ENCODE peak calls at places on chromosomes 6 and 20, in six cellular contexts. C, Y, U, Z, H and G are unnamed samples.

GRCh38 chr6:169806718-169807117 is 55.3 kb downstream of the ERMARD start:
- DNase-seq in C (no peak), Y (no peak), U (no peak), Z (no peak), H (peak), G (no peak)

GRCh38 chr6:33205172-33206026 is 944 bp downstream of the HSD17B8 start:
- DNase-seq in C (no peak), Y (peak), U (no peak), Z (no peak), H (no peak), G (no peak)

GRCh38 chr6:147700436-147701209 is 192.1 kb downstream of the SAMD5 start:
- DNase-seq in C (no peak), Y (no peak), U (no peak), Z (no peak), H (no peak), G (no peak)

GRCh38 chr6:41779336-41779735 is 364 bp downstream of the FRS3 start:
- DNase-seq in C (no peak), Y (no peak), U (no peak), Z (no peak), H (no peak), G (no peak)

GRCh38 chr20:1368448-1369199 is 24.2 kb downstream of the FKBP1A start:
- DNase-seq in C (no peak), Y (peak), U (no peak), Z (peak), H (no peak), G (no peak)

GRCh38 chr6:46526607-46527006 is 35.4 kb upstream of the RCAN2 start:
- DNase-seq in C (no peak), Y (no peak), U (no peak), Z (no peak), H (no peak), G (no peak)

GRCh38 chr6:40599580-40599979 is 12.4 kb upstream of the LRFN2 start:
- DNase-seq in C (no peak), Y (no peak), U (no peak), Z (no peak), H (no peak), G (no peak)

GRCh38 chr6:43622541-43622940 is 6.5 kb downstream of the GTPBP2 start:
- DNase-seq in C (no peak), Y (no peak), U (no peak), Z (no peak), H (no peak), G (no peak)

GRCh38 chr20:59078231-59078630 is 35.6 kb upstream of the PRELID3B start:
- DNase-seq in C (no peak), Y (no peak), U (no peak), Z (no peak), H (no peak), G (no peak)

GRCh38 chr6:165178056-165178455 is 131.3 kb downstream of the C6orf118 start:
- DNase-seq in C (no peak), Y (peak), U (no peak), Z (no peak), H (no peak), G (no peak)

GRCh38 chr20:43442310-43442880 is 15.3 kb upstream of the SRSF6 start:
- DNase-seq in C (no peak), Y (no peak), U (no peak), Z (no peak), H (no peak), G (no peak)

GRCh38 chr6:142302427-142303190 is 802 bp downstream of the ADGRG6 start:
- DNase-seq in C (no peak), Y (no peak), U (no peak), Z (no peak), H (no peak), G (no peak)

GRCh38 chr20:18276821-18277220 is 11.5 kb upstream of the ZNF133 start:
- DNase-seq in C (peak), Y (peak), U (peak), Z (peak), H (peak), G (peak)

GRCh38 chr20:19327401-19327800 is 115.0 kb downstream of the SLC24A3 start:
- DNase-seq in C (no peak), Y (no peak), U (no peak), Z (no peak), H (no peak), G (no peak)

GRCh38 chr6:128025478-128025877 is 124.6 kb upstream of the THEMIS start:
- DNase-seq in C (no peak), Y (no peak), U (no peak), Z (no peak), H (no peak), G (no peak)

GRCh38 chr6:56096946-56097345 is 150.4 kb downstream of the COL21A1 start:
- DNase-seq in C (no peak), Y (peak), U (no peak), Z (no peak), H (no peak), G (no peak)

GRCh38 chr20:50982372-50982771 is 23.8 kb downstream of the MOCS3 start:
- DNase-seq in C (no peak), Y (peak), U (no peak), Z (no peak), H (no peak), G (no peak)

GRCh38 chr20:48047453-48047852 is 262.2 kb upstream of the SULF2 start:
- DNase-seq in C (no peak), Y (no peak), U (no peak), Z (no peak), H (no peak), G (no peak)

GRCh38 chr6:105872244-105872643 is 213.9 kb upstream of the PRDM1 start:
- DNase-seq in C (no peak), Y (no peak), U (no peak), Z (no peak), H (no peak), G (no peak)

GRCh38 chr6:33428219-33428890 is 8.5 kb downstream of the SYNGAP1 start:
- DNase-seq in C (no peak), Y (no peak), U (no peak), Z (no peak), H (peak), G (no peak)

GRCh38 chr6:491233-491632 is 99.7 kb downstream of the IRF4 start:
- DNase-seq in C (no peak), Y (no peak), U (no peak), Z (no peak), H (peak), G (no peak)

GRCh38 chr6:101666256-101666655 is 272.7 kb downstream of the GRIK2 start:
- DNase-seq in C (no peak), Y (peak), U (no peak), Z (peak), H (no peak), G (no peak)

GRCh38 chr6:1485678-1486077 is 96.3 kb downstream of the FOXF2 start:
- DNase-seq in C (no peak), Y (peak), U (no peak), Z (peak), H (no peak), G (no peak)

GRCh38 chr6:101090281-101090680 is 209.2 kb upstream of the ASCC3 start:
- DNase-seq in C (no peak), Y (no peak), U (no peak), Z (no peak), H (no peak), G (no peak)

GRCh38 chr20:48823960-48824497 is 3.8 kb downstream of the PREX1 start:
- DNase-seq in C (no peak), Y (peak), U (no peak), Z (peak), H (peak), G (no peak)

GRCh38 chr20:22404609-22405170 is 179.7 kb downstream of the FOXA2 start:
- DNase-seq in C (no peak), Y (no peak), U (no peak), Z (no peak), H (no peak), G (no peak)

GRCh38 chr6:10054662-10055061 is 360.2 kb downstream of the TFAP2A start:
- DNase-seq in C (no peak), Y (no peak), U (no peak), Z (no peak), H (no peak), G (no peak)

GRCh38 chr20:17881741-17882064 is 86.9 kb downstream of the SNX5 start:
- DNase-seq in C (no peak), Y (no peak), U (no peak), Z (no peak), H (no peak), G (no peak)

GRCh38 chr6:10411915-10412164 is 3.0 kb downstream of the TFAP2A start:
- DNase-seq in C (no peak), Y (no peak), U (no peak), Z (no peak), H (peak), G (no peak)

GRCh38 chr6:89260832-89261231 is 43.7 kb upstream of the GABRR1 start:
- DNase-seq in C (no peak), Y (no peak), U (no peak), Z (no peak), H (no peak), G (no peak)

GRCh38 chr6:142045380-142046270 is 87.1 kb upstream of the GJE1 start:
- DNase-seq in C (no peak), Y (no peak), U (no peak), Z (peak), H (no peak), G (no peak)

GRCh38 chr20:63943007-63943807 is 13.0 kb downstream of the UCKL1 start:
- DNase-seq in C (no peak), Y (no peak), U (no peak), Z (no peak), H (no peak), G (no peak)

GRCh38 chr6:111858347-111858746 is 14.9 kb downstream of the FYN start:
- DNase-seq in C (no peak), Y (no peak), U (no peak), Z (no peak), H (no peak), G (no peak)